ENCODE peak calls at places on chromosomes 1 and 21, in seven cellular contexts. Q is CD8-positive, alpha-beta memory T cell; U is NCI-H226; S is naive thymus-derived CD8-positive, alpha-beta T cell; T is T-helper 1 cell; H is pulmonary artery endothelial cell; A is GM04503. B is an unnamed sample.
A peak's percentile ranks its signal among the peaks of the same experiment; 100 is the strongest.

GRCh38 chr21:34890724-34891609 is 158.1 kb downstream of the RUNX1 start:
- DNase-seq in Q (no peak), H (no peak), T (no peak), S (no peak), U (no peak), A (no peak), B (no peak)

GRCh38 chr1:2115922-2116341 is 65.7 kb downstream of the PRKCZ start:
- DNase-seq in S (no peak), T (no peak), U (no peak), H (no peak), Q (no peak), A (no peak), B (no peak)

GRCh38 chr1:2301607-2302291 is 73.6 kb downstream of the SKI start:
- DNase-seq in S (peak; percentile 52), H (no peak), U (no peak), A (no peak), T (no peak), Q (no peak), B (no peak)

GRCh38 chr1:100941098-100941527 is 45.2 kb downstream of the SLC30A7 start:
- DNase-seq in T (no peak), Q (no peak), S (no peak), A (no peak), U (no peak), H (no peak), B (no peak)

GRCh38 chr1:230753586-230754251 is 6.5 kb downstream of the CAPN9 start:
- DNase-seq in H (no peak), S (no peak), U (no peak), Q (no peak), T (no peak), A (no peak), B (no peak)

GRCh38 chr21:36854391-36854790 is 112.1 kb downstream of the HLCS start:
- DNase-seq in H (no peak), S (no peak), T (no peak), U (no peak), A (no peak), Q (no peak), B (no peak)

GRCh38 chr1:179231923-179232322 is 2.4 kb upstream of the ABL2 start:
- DNase-seq in Q (no peak), S (no peak), H (no peak), A (no peak), U (peak; percentile 84), T (no peak), B (no peak)

GRCh38 chr1:24999906-25000305 is 69.8 kb upstream of the RUNX3 start:
- DNase-seq in A (no peak), T (no peak), Q (no peak), H (no peak), U (no peak), S (no peak), B (no peak)

GRCh38 chr1:31763671-31764306 is 351 bp downstream of the ADGRB2 start:
- DNase-seq in Q (peak; percentile 33), U (no peak), T (no peak), A (no peak), H (no peak), S (peak; percentile 7), B (no peak)

B was measured in effector memory CD8-positive, alpha-beta T cell.